ENCODE peak calls at places on chromosomes 16 and 17, in seven cellular contexts. B is NCI-H524; T is activated CD4-positive, alpha-beta T cell treated with anti-CD3 and anti-CD28 coated beads, Interleukin-2, amount 50 U/mL, for 1 hour; G is psoas muscle; Z is activated T-helper 1 cell treated with Interleukin-2 at 50 U/mL for 16 hours; E is fibroblast of pulmonary artery; S is ovary. L is an unnamed sample.

GRCh38 chr17:63997341-63998048 is 656 bp upstream of the PRR29 start:
- DNase-seq in B (no peak), T (no peak), G (no peak), Z (no peak), E (no peak), S (no peak), L (no peak)

GRCh38 chr16:87843678-87844373 is 25.5 kb downstream of the SLC7A5 start:
- DNase-seq in B (no peak), T (no peak), G (no peak), Z (no peak), E (no peak), S (no peak), L (no peak)

GRCh38 chr17:16925461-16926060 is 46.4 kb downstream of the TNFRSF13B start:
- DNase-seq in B (no peak), T (no peak), G (no peak), Z (no peak), E (no peak), S (no peak), L (no peak)

GRCh38 chr17:83202002-83203000 is 122.9 kb downstream of the METRNL start:
- DNase-seq in B (no peak), T (no peak), G (no peak), Z (no peak), E (no peak), S (peak), L (no peak)

GRCh38 chr17:27323538-27324212 is 29.8 kb downstream of the WSB1 start:
- DNase-seq in B (no peak), T (no peak), G (peak), Z (no peak), E (peak), S (peak), L (no peak)

GRCh38 chr17:40281663-40282062 is 6.0 kb upstream of the CDC6 start:
- DNase-seq in B (no peak), T (no peak), G (no peak), Z (no peak), E (no peak), S (no peak), L (no peak)

GRCh38 chr16:27285676-27286196 is 17.2 kb upstream of the NSMCE1 start:
- DNase-seq in B (no peak), T (no peak), G (no peak), Z (no peak), E (peak), S (no peak), L (no peak)

GRCh38 chr17:42305543-42306384 is 17.5 kb downstream of the STAT5A start:
- DNase-seq in B (no peak), T (no peak), G (no peak), Z (no peak), E (no peak), S (peak), L (no peak)

GRCh38 chr17:81256616-81257015 is 17.5 kb downstream of the NDUFAF8 start:
- DNase-seq in B (no peak), T (no peak), G (no peak), Z (no peak), E (peak), S (no peak), L (no peak)

GRCh38 chr17:2337811-2338657 is 733 bp downstream of the SGSM2 start:
- DNase-seq in B (no peak), T (peak), G (peak), Z (peak), E (peak), S (peak), L (peak)

GRCh38 chr16:88010343-88010970 is 59.2 kb downstream of the BANP start:
- DNase-seq in B (no peak), T (no peak), G (no peak), Z (no peak), E (no peak), S (peak), L (no peak)

GRCh38 chr17:50817142-50817751 is 18.1 kb upstream of the WFIKKN2 start:
- DNase-seq in B (no peak), T (peak), G (peak), Z (peak), E (peak), S (peak), L (peak)

GRCh38 chr17:45138911-45139532 is 3.5 kb downstream of the ACBD4 start:
- DNase-seq in B (peak), T (no peak), G (no peak), Z (no peak), E (no peak), S (no peak), L (no peak)

GRCh38 chr16:56372938-56373337 is 52.4 kb downstream of the AMFR start:
- DNase-seq in B (no peak), T (no peak), G (no peak), Z (no peak), E (no peak), S (no peak), L (no peak)